ENCODE peak calls at places on chromosomes 13 and 19, in four cellular contexts. W, V, U and D are unnamed samples.

GRCh38 chr19:46913852-46914430 is 53.1 kb downstream of the ARHGAP35 start:
- DNase-seq in W (peak; percentile 31), V (no peak), U (no peak), D (no peak)

GRCh38 chr19:35000647-35001501 is 751 bp downstream of the GRAMD1A start:
- DNase-seq in W (peak; percentile 85), V (no peak), U (peak; percentile 34), D (peak; percentile 38)

GRCh38 chr13:101576452-101576851 is 124.0 kb downstream of the ITGBL1 start:
- DNase-seq in W (no peak), V (no peak), U (no peak), D (no peak)

GRCh38 chr19:39843919-39844793 is 2.0 kb downstream of the FBL start:
- DNase-seq in W (peak; percentile 79), V (no peak), U (no peak), D (no peak)

GRCh38 chr19:46717716-46718143 is 816 bp upstream of the PRKD2 start:
- DNase-seq in W (peak; percentile 71), V (no peak), U (no peak), D (no peak)

GRCh38 chr19:19485161-19485997 is 30.0 kb downstream of the TSSK6 start:
- DNase-seq in W (no peak), V (peak; percentile 45), U (no peak), D (no peak)

GRCh38 chr19:49499030-49499670 is 2.9 kb downstream of the RPS11 start:
- DNase-seq in W (peak; percentile 49), V (no peak), U (no peak), D (no peak)

GRCh38 chr13:61833228-61833627 is 417.6 kb upstream of the PCDH20 start:
- DNase-seq in W (no peak), V (no peak), U (no peak), D (no peak)

GRCh38 chr19:34381399-34382251 is 16.6 kb downstream of the GPI start:
- DNase-seq in W (no peak), V (no peak), U (no peak), D (no peak)

GRCh38 chr19:49861127-49861526 is 6.2 kb downstream of the PNKP start:
- DNase-seq in W (no peak), V (no peak), U (peak; percentile 48), D (peak; percentile 35)

GRCh38 chr13:100532090-100532766 is 56.4 kb downstream of the GGACT start:
- DNase-seq in W (no peak), V (no peak), U (no peak), D (no peak)

GRCh38 chr19:32751066-32751465 is 31.5 kb downstream of the TDRD12 start:
- DNase-seq in W (no peak), V (no peak), U (no peak), D (no peak)

GRCh38 chr13:20270163-20270865 is 38.2 kb upstream of the GJB6 start:
- DNase-seq in W (no peak), V (no peak), U (no peak), D (peak; percentile 60)

GRCh38 chr19:28694812-28695211 is 518.1 kb downstream of the UQCRFS1 start:
- DNase-seq in W (no peak), V (no peak), U (no peak), D (no peak)

GRCh38 chr19:14433454-14434156 is 499 bp downstream of the PKN1 start:
- DNase-seq in W (peak; percentile 65), V (no peak), U (no peak), D (peak; percentile 58)

GRCh38 chr13:41782086-41782485 is 178.8 kb downstream of the VWA8 start:
- DNase-seq in W (no peak), V (no peak), U (no peak), D (no peak)

GRCh38 chr13:57823704-57824103 is 192.2 kb downstream of the PCDH17 start:
- DNase-seq in W (no peak), V (no peak), U (no peak), D (no peak)

GRCh38 chr13:40172149-40172591 is 494.3 kb downstream of the FOXO1 start:
- DNase-seq in W (no peak), V (no peak), U (no peak), D (peak; percentile 13)

GRCh38 chr19:38838208-38838985 is 6.8 kb upstream of the ECH1 start:
- DNase-seq in W (no peak), V (no peak), U (no peak), D (no peak)

GRCh38 chr19:45500918-45501729 is 2.9 kb downstream of the PPM1N start:
- DNase-seq in W (no peak), V (no peak), U (no peak), D (no peak)

GRCh38 chr13:40665061-40665753 is 1.2 kb downstream of the FOXO1 start:
- DNase-seq in W (peak; percentile 55), V (peak; percentile 54), U (peak; percentile 60), D (peak; percentile 65)

GRCh38 chr19:18868380-18869230 is 27.4 kb downstream of the CERS1 start:
- DNase-seq in W (no peak), V (no peak), U (no peak), D (no peak)

GRCh38 chr19:35871611-35872010 is 3.2 kb downstream of the APLP1 start:
- DNase-seq in W (no peak), V (no peak), U (no peak), D (no peak)

GRCh38 chr13:42532561-42533335 is 41.2 kb upstream of the TNFSF11 start:
- DNase-seq in W (no peak), V (no peak), U (no peak), D (no peak)

GRCh38 chr13:90792335-90792734 is 555.2 kb upstream of the MIR17HG start:
- DNase-seq in W (no peak), V (no peak), U (no peak), D (no peak)

GRCh38 chr13:91758724-91759123 is 360.3 kb downstream of the GPC5 start:
- DNase-seq in W (no peak), V (no peak), U (no peak), D (no peak)

GRCh38 chr19:4594199-4594598 is 34.7 kb upstream of the SEMA6B start:
- DNase-seq in W (no peak), V (no peak), U (no peak), D (no peak)

GRCh38 chr13:33639158-33639557 is 178.8 kb upstream of the RFC3 start:
- DNase-seq in W (no peak), V (no peak), U (no peak), D (no peak)

GRCh38 chr13:90526711-90527110 is 820.8 kb upstream of the MIR17HG start:
- DNase-seq in W (no peak), V (no peak), U (no peak), D (no peak)

DNA sequence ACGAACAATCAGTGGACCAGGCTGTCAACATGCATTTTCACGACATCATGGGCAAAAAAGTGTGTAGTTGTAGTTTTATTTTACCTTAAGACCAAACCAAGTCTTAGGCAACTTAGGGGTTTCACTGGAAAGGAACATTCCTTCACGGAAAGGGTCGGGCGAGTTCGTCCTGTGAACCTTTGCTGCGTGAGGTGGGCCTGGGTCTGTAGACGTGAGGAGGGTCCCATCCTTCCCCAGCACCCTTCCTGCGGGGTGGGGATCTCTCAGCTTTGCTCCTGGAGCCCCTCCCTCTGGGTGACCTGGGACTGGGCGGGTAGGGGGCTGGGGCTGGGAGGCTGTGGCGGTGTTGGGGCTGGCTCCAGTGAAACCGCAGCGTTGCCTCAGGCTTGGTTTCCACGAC is 12.3 kb upstream of the RPS15 start:
- DNase-seq in W (no peak), V (no peak), U (no peak), D (no peak)
- H3K4me3 ChIP-seq in W (no peak overlapping the region), V (no peak overlapping the region), U (no peak overlapping the region), D (no peak overlapping the region)

DNA sequence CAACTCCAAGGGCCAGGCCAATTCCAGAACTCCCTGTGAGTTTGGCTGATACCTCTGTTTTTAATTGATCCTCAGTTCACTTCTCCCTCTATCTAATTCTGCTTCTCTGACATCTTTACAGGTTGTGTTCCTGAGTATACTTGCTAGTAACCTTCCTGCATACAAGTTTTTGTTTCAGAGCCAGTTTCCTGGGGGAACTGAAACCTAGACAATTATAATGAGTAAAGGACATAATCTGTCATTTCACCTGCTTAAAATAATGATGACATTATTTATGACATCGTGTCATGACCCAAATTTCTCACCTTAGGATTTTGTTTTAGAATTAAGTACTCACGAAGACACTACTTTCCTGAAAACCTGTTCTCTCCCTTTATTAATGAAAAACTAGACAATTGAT is 12.5 kb upstream of the MYCBP2 start:
- DNase-seq in W (no peak), V (no peak), U (no peak), D (no peak)
- H3K4me3 ChIP-seq in W (no peak overlapping the region), V (no peak overlapping the region), U (no peak overlapping the region), D (no peak overlapping the region)

GRCh38 chr13:24747248-24748151 is 16.5 kb upstream of the RNF17 start:
- DNase-seq in W (peak; percentile 49), V (no peak), U (no peak), D (no peak)

GRCh38 chr13:24745861-24746617 is 17.9 kb upstream of the RNF17 start:
- DNase-seq in W (no peak), V (no peak), U (no peak), D (no peak)

GRCh38 chr13:24745516-24745860 is 18.5 kb upstream of the RNF17 start:
- DNase-seq in W (no peak), V (no peak), U (no peak), D (no peak)

GRCh38 chr13:24744247-24744646 is 19.7 kb upstream of the RNF17 start:
- DNase-seq in W (no peak), V (no peak), U (no peak), D (no peak)

DNA sequence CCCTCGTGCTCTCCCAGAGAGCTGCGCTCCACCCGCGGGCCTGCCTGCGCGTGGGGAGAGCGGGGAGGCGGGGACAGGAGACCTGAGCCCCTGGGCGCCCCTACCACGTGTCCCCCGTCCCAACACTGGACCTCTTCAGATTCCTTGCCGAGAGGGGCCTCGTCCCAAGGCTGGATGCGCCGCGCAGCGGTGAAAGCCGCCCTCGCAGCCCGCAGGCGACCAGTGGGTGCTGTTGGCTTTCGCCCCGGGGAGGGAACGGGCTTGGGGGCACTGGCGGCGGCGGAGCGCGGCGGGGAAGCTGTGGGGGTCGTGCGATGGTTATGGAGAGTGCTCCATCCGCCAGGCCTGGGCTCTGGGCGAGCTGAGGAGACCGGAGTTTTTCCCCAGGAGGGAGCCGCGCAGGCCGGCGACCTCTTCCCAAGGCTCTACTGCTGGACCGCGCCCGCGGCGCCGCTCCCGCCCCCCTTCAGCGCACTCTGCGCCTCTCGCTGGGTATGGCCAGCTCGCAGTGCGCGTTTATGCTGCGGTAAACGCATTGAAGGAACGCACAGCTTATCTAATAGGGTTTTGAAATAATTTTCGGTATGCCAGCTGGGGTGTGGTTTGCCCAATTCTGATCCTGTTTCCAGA is 17.2 kb upstream of the RNF17 start:
- DNase-seq in W (no peak), V (no peak), U (no peak), D (no peak)
- H3K4me3 ChIP-seq in W (no peak overlapping the region), V (peak overlapping the region; percentile 60), U (peak overlapping the region; percentile 36), D (no peak overlapping the region)

DNA sequence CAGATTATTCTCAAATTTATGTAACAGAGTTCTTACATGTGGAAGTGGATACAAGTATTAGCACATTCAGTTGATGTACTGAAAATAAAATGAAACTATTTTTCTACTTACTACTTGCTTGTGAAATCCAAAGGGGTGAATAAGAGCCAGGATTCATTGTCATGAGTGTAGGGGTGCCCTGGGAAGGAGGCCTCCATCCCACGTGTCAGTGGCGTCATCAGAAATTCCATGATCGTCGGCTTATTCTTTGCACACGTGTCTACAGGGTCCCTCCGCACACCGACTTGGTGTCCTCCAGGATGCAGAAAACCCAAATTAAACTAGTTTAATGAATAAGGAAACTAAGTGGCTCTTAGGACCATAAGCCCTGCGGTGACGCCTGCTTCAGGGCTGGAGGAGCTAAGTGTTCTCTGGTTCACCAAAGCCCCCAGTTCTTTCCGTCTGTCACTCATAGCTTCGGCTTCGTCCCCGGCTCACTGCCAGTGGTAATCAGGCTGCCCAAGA is 55.5 kb downstream of the IRS2 start:
- DNase-seq in W (no peak), V (no peak), U (no peak), D (no peak)
- H3K4me3 ChIP-seq in W (no peak overlapping the region), V (no peak overlapping the region), U (no peak overlapping the region), D (no peak overlapping the region)

GRCh38 chr13:48579167-48579918 is 46.5 kb upstream of the RCBTB2 start:
- DNase-seq in W (no peak), V (no peak), U (no peak), D (no peak)
- H3K4me3 ChIP-seq in W (no peak overlapping the region), V (no peak overlapping the region), U (no peak overlapping the region), D (no peak overlapping the region)